ENCODE peak calls at places on chromosomes 11 and 22, in ten cellular contexts. Q, G, K, I, X, B, C, J, F and N are unnamed samples.

GRCh38 chr11:66045177-66045639 is 3.8 kb downstream of the GAL3ST3 start:
- DNase-seq in K (peak; percentile 83), J (peak; percentile 96), G (peak; percentile 75), B (peak; percentile 88), X (peak; percentile 87), I (peak; percentile 90), F (peak; percentile 72), Q (peak; percentile 84), C (peak; percentile 36), N (peak; percentile 91)

GRCh38 chr11:30424336-30424735 is 101.4 kb downstream of the ARL14EP start:
- DNase-seq in G (no peak), J (no peak), F (no peak), C (no peak), I (no peak), Q (no peak), K (no peak), X (no peak), B (no peak), N (no peak)

GRCh38 chr11:24513837-24514594 is 17.2 kb downstream of the LUZP2 start:
- DNase-seq in J (no peak), K (no peak), C (no peak), X (no peak), F (no peak), I (no peak), G (no peak), Q (no peak), B (no peak), N (no peak)

GRCh38 chr11:65546217-65546958 is 11.8 kb downstream of the LTBP3 start:
- DNase-seq in F (no peak), Q (peak; percentile 98), J (peak; percentile 100), G (no peak), I (peak; percentile 94), C (no peak), B (no peak), K (peak; percentile 97), X (peak; percentile 55), N (peak; percentile 75)

GRCh38 chr11:1506981-1507380 is 20.4 kb upstream of the MOB2 start:
- DNase-seq in J (no peak), Q (no peak), I (no peak), G (no peak), B (no peak), C (no peak), F (no peak), K (no peak), X (no peak), N (no peak)

GRCh38 chr22:31646186-31647019 is 15.6 kb downstream of the PISD start:
- DNase-seq in F (peak; percentile 99), G (no peak), J (peak; percentile 63), C (peak; percentile 98), Q (no peak), K (peak; percentile 31), X (peak; percentile 59), B (peak; percentile 54), I (peak; percentile 17), N (no peak)

GRCh38 chr11:118438314-118438931 is 2.1 kb downstream of the KMT2A start:
- DNase-seq in X (peak; percentile 61), I (peak; percentile 54), K (peak; percentile 28), B (peak; percentile 37), Q (no peak), F (peak; percentile 80), J (peak; percentile 88), G (peak; percentile 61), C (peak; percentile 50), N (peak; percentile 55)

GRCh38 chr11:31810779-31811647 is at the start of gene PAX6:
- DNase-seq in I (peak; percentile 76), G (peak; percentile 76), Q (peak; percentile 27), B (peak; percentile 65), F (peak; percentile 63), K (peak; percentile 53), X (peak; percentile 66), J (no peak), C (peak; percentile 38), N (no peak)

GRCh38 chr11:32131321-32131720 is 40.4 kb downstream of the RCN1 start:
- DNase-seq in I (no peak), X (no peak), J (no peak), C (no peak), G (no peak), F (peak; percentile 79), B (no peak), Q (no peak), K (no peak), N (no peak)

GRCh38 chr22:32389685-32390084 is 22.4 kb downstream of the RTCB start:
- DNase-seq in K (no peak), I (no peak), J (peak; percentile 72), B (no peak), G (no peak), Q (no peak), X (peak; percentile 12), F (no peak), C (no peak), N (no peak)

GRCh38 chr11:85170184-85170583 is 457.0 kb downstream of the DLG2 start:
- DNase-seq in B (peak; percentile 4), J (no peak), X (peak; percentile 67), F (peak; percentile 30), K (no peak), G (no peak), C (no peak), I (no peak), Q (no peak), N (no peak)

GRCh38 chr11:110951041-110951440 is 238.8 kb upstream of the ARHGAP20 start:
- DNase-seq in J (no peak), K (no peak), I (no peak), Q (no peak), G (no peak), F (no peak), B (no peak), C (no peak), X (no peak), N (no peak)